ENCODE peak calls at places on chromosome 4, in eight cellular contexts. D is A549, P is heart left ventricle, W is right atrium auricular region, U is fibroblast of pulmonary artery, B is AG04450, K is endodermal cell, E is mammary epithelial cell. L is an unnamed sample.

GRCh38 chr4:98873059-98873458 is 55.9 kb downstream of the EIF4E start:
- DNase-seq in D (no peak), P (no peak), W (no peak), U (peak), B (no peak), K (no peak), E (peak), L (no peak)

GRCh38 chr4:76615999-76616398 is 181.0 kb downstream of the SHROOM3 start:
- DNase-seq in D (no peak), P (no peak), W (no peak), U (no peak), B (no peak), K (no peak), E (no peak), L (peak)

GRCh38 chr4:4418676-4419370 is 31.9 kb downstream of the NSG1 start:
- DNase-seq in D (no peak), P (no peak), W (no peak), U (no peak), B (no peak), K (peak), E (no peak), L (no peak)

GRCh38 chr4:53019485-53020382 is 157.6 kb downstream of the RASL11B start:
- DNase-seq in D (peak), P (no peak), W (no peak), U (peak), B (no peak), K (no peak), E (peak), L (no peak)

GRCh38 chr4:100422911-100423310 is 94.9 kb downstream of the EMCN start:
- DNase-seq in D (peak), P (no peak), W (no peak), U (peak), B (no peak), K (no peak), E (no peak), L (no peak)

GRCh38 chr4:99159699-99160098 is 15.6 kb upstream of the ADH4 start:
- DNase-seq in D (no peak), P (no peak), W (no peak), U (no peak), B (no peak), K (no peak), E (no peak), L (no peak)

GRCh38 chr4:88843067-88843723 is 145.6 kb upstream of the NAP1L5 start:
- DNase-seq in D (no peak), P (no peak), W (no peak), U (no peak), B (no peak), K (no peak), E (no peak), L (no peak)

GRCh38 chr4:147823135-147823534 is 91.2 kb downstream of the ARHGAP10 start:
- DNase-seq in D (no peak), P (no peak), W (no peak), U (peak), B (no peak), K (no peak), E (no peak), L (no peak)

GRCh38 chr4:123364906-123365305 is 31.7 kb upstream of the SPRY1 start:
- DNase-seq in D (no peak), P (no peak), W (no peak), U (no peak), B (no peak), K (peak), E (no peak), L (no peak)

GRCh38 chr4:47075241-47075640 is 43.9 kb downstream of the GABRB1 start:
- DNase-seq in D (no peak), P (no peak), W (no peak), U (peak), B (no peak), K (no peak), E (peak), L (no peak)

GRCh38 chr4:59655996-59656395 is 1544.1 kb upstream of the ADGRL3 start:
- DNase-seq in D (no peak), P (no peak), W (no peak), U (no peak), B (no peak), K (peak), E (no peak), L (no peak)

GRCh38 chr4:373062-373839 is 35.6 kb downstream of the ZNF141 start:
- DNase-seq in D (no peak), P (no peak), W (no peak), U (no peak), B (no peak), K (no peak), E (no peak), L (no peak)

GRCh38 chr4:159607824-159608223 is 504.9 kb downstream of the RAPGEF2 start:
- DNase-seq in D (no peak), P (no peak), W (no peak), U (no peak), B (no peak), K (no peak), E (peak), L (no peak)

GRCh38 chr4:6962211-6963041 is 52.8 kb downstream of the TBC1D14 start:
- DNase-seq in D (no peak), P (no peak), W (peak), U (no peak), B (no peak), K (no peak), E (no peak), L (no peak)

GRCh38 chr4:101941816-101942358 is 151.4 kb downstream of the BANK1 start:
- DNase-seq in D (no peak), P (no peak), W (no peak), U (no peak), B (no peak), K (no peak), E (no peak), L (no peak)

GRCh38 chr4:170446782-170447181 is 357.0 kb upstream of the AADAT start:
- DNase-seq in D (no peak), P (no peak), W (no peak), U (no peak), B (no peak), K (no peak), E (no peak), L (no peak)

GRCh38 chr4:184453402-184454160 is 20.8 kb downstream of the IRF2 start:
- DNase-seq in D (no peak), P (peak), W (no peak), U (peak), B (peak), K (peak), E (peak), L (no peak)

GRCh38 chr4:99653921-99654890 is 3.4 kb downstream of the C4orf54 start:
- DNase-seq in D (no peak), P (no peak), W (no peak), U (no peak), B (no peak), K (no peak), E (no peak), L (no peak)

GRCh38 chr4:99885063-99885664 is 9.1 kb downstream of the LAMTOR3 start:
- DNase-seq in D (peak), P (no peak), W (no peak), U (peak), B (no peak), K (peak), E (peak), L (peak)

GRCh38 chr4:6929735-6930464 is 20.3 kb downstream of the TBC1D14 start:
- DNase-seq in D (no peak), P (no peak), W (no peak), U (no peak), B (no peak), K (no peak), E (no peak), L (no peak)

GRCh38 chr4:10207116-10207515 is 90.5 kb upstream of the WDR1 start:
- DNase-seq in D (no peak), P (no peak), W (no peak), U (no peak), B (no peak), K (no peak), E (no peak), L (no peak)

GRCh38 chr4:1664141-1664540 is 20.0 kb downstream of the FAM53A start:
- DNase-seq in D (no peak), P (no peak), W (no peak), U (no peak), B (no peak), K (no peak), E (no peak), L (no peak)

GRCh38 chr4:3077796-3078195 is 3.3 kb downstream of the HTT start:
- DNase-seq in D (no peak), P (no peak), W (no peak), U (no peak), B (no peak), K (no peak), E (no peak), L (no peak)

GRCh38 chr4:133802741-133803140 is 398.8 kb downstream of the PABPC4L start:
- DNase-seq in D (no peak), P (no peak), W (no peak), U (peak), B (no peak), K (no peak), E (no peak), L (no peak)

GRCh38 chr4:99404595-99405287 is 30.4 kb downstream of the ADH7 start:
- DNase-seq in D (no peak), P (peak), W (no peak), U (peak), B (peak), K (no peak), E (peak), L (peak)

GRCh38 chr4:20805716-20806115 is 105.5 kb downstream of the PACRGL start:
- DNase-seq in D (no peak), P (no peak), W (no peak), U (no peak), B (no peak), K (no peak), E (peak), L (no peak)

GRCh38 chr4:36722986-36723385 is 441.6 kb downstream of the DTHD1 start:
- DNase-seq in D (no peak), P (no peak), W (no peak), U (no peak), B (no peak), K (no peak), E (no peak), L (no peak)

GRCh38 chr4:530017-530781 is 31.2 kb downstream of the PIGG start:
- DNase-seq in D (no peak), P (no peak), W (no peak), U (no peak), B (no peak), K (no peak), E (no peak), L (no peak)

GRCh38 chr4:69894221-69894620 is 34.3 kb upstream of the SULT1E1 start:
- DNase-seq in D (no peak), P (no peak), W (no peak), U (no peak), B (no peak), K (no peak), E (no peak), L (no peak)

GRCh38 chr4:69894706-69895105 is 34.8 kb upstream of the SULT1E1 start:
- DNase-seq in D (no peak), P (no peak), W (no peak), U (no peak), B (no peak), K (no peak), E (no peak), L (no peak)

DNA sequence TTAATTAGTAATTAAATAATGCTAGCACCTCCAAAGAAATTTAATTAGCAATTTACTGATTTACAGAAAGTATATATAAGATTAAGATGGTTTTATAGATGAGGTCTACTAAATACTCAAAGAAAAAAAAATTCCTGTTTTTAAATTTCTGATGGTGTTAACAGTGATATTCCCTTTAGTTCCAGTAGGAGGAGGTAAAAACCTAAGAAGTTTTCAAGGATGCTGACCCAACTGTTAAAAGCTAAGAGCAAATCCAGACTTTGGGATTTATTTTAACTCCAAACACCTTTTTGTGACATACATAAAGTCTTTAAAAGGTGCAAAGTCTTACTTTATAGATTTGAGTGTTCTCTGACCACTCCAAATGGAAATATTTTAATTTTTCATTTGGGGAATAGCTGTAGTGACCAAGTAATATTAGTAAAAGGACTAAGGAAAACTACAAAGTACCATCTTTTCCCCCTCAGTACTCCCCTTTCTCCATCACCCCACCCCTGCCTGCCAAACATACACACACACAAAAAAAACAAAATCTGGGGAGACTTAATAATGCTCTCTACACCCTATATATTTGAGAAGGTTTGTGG is 34.2 kb upstream of the CSN1S1 start:
- DNase-seq in D (peak), P (no peak), W (no peak), U (peak), B (no peak), K (no peak), E (no peak), L (no peak)
- TF ChIP-seq CTCF in D (peak), P (no peak), W (no peak), U (peak), B (peak), K (peak), E (peak), L (peak)

GRCh38 chr4:109296545-109296944 is 5.9 kb downstream of the COL25A1 start:
- DNase-seq in D (no peak), P (no peak), W (no peak), U (no peak), B (no peak), K (no peak), E (peak), L (no peak)

GRCh38 chr4:109294468-109295020 is 7.9 kb downstream of the COL25A1 start:
- DNase-seq in D (no peak), P (no peak), W (no peak), U (peak), B (no peak), K (no peak), E (no peak), L (no peak)

GRCh38 chr4:109290918-109291317 is 11.5 kb downstream of the COL25A1 start:
- DNase-seq in D (peak), P (no peak), W (no peak), U (no peak), B (no peak), K (no peak), E (no peak), L (no peak)

GRCh38 chr4:109295081-109295480 is 7.4 kb downstream of the COL25A1 start:
- DNase-seq in D (no peak), P (no peak), W (no peak), U (no peak), B (no peak), K (no peak), E (no peak), L (no peak)

GRCh38 chr4:109294006-109294405 is 8.5 kb downstream of the COL25A1 start:
- DNase-seq in D (peak), P (no peak), W (no peak), U (peak), B (no peak), K (peak), E (no peak), L (no peak)
- TF ChIP-seq CTCF in D (no peak), P (peak), W (no peak), U (peak), B (no peak), K (peak), E (peak), L (no peak)

DNA sequence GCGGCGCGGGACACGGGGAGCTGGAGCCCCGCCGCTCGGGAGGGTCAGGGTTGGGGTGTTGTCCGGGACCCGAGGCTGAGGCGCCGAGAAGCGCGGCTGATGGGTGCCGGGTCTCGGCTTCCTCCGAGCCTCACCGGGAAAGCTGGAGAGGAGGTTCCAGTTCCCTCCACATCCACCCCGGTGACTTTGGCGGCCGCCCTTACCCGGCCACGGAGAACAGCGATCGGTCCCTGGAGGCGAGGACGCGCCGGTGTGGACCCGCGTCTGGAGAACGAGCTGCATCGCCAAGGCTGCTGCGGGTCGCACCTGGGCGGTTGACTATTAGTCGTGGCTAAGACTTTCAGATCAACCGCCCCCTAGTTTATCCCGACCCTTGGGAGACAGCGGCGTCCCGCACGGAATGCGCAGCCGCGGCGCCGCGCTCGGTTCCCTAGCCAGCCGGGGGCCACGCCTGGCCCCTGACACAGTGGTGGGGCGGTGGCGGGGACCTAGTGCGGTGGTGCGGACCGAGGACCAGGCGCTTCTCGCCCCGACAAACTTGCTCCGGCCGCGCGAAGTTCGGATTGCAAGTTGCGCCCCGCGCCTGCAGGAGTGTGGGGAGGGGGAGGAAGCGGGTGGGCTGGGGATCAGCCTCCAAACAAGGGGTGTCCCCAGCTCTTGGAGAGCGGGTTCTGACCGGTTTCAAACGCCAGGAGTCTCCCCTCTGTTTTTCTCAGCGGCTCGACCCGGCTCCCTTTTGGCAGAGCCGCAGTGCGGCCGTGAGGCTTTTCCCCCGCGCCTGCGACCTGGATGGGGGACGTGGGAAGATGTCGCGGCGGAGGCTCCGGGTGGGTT is 540 bp downstream of the FHDC1 start:
- DNase-seq in D (peak), P (peak), W (no peak), U (no peak), B (no peak), K (peak), E (peak), L (no peak)
- TF ChIP-seq CTCF in D (no peak), P (no peak), W (no peak), U (no peak), B (no peak), K (no peak), E (no peak), L (no peak)

GRCh38 chr4:8228319-8229250 is 29.5 kb downstream of the SH3TC1 start:
- DNase-seq in D (peak), P (peak), W (peak), U (peak), B (peak), K (no peak), E (peak), L (peak)
- TF ChIP-seq CTCF in D (no peak), P (no peak), W (no peak), U (no peak), B (no peak), K (no peak), E (no peak), L (no peak)

DNA sequence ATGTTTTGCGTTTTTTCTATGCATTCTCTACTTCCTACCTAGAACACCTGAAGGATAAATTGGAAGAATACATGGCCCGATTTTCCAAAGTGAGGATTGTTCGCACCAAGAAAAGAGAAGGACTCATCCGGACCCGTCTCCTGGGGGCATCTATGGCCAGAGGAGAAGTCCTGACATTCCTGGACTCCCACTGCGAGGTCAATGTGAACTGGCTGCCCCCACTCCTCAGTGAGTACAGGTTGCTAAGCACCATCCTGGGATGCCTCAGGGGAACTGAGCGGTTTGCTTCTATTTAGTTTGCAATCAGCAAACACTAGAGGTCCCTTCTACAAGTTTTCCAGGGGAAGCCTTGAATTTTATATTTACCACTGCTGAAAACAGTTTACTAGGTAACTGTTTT is 359.3 kb upstream of the GALNT7 start:
- DNase-seq in D (no peak), P (no peak), W (no peak), U (no peak), B (no peak), K (peak), E (no peak), L (no peak)
- TF ChIP-seq CTCF in D (no peak), P (no peak), W (no peak), U (no peak), B (no peak), K (peak), E (no peak), L (no peak)

L was measured in AG09319.